ENCODE peak calls at places on chromosomes 7 and 10, in seven cellular contexts. V is hypothalamus; G is D341Med; D is brain pericyte; S is CD4-positive, alpha-beta memory T cell; L is small intestine; T is head of caudate nucleus. N is an unnamed sample.

GRCh38 chr7:18770154-18770807 is 274.7 kb downstream of the HDAC9 start:
- DNase-seq in V (no peak), G (no peak), D (no peak), S (no peak), L (no peak), T (no peak), N (no peak)

GRCh38 chr7:33854178-33854577 is 51.2 kb upstream of the BMPER start:
- DNase-seq in V (no peak), G (no peak), D (no peak), S (no peak), L (no peak), T (no peak), N (no peak)

GRCh38 chr10:1036341-1036791 is 10.7 kb upstream of the IDI2 start:
- DNase-seq in V (no peak), G (no peak), D (no peak), S (no peak), L (peak), T (peak), N (no peak)

GRCh38 chr7:101140746-101141382 is 13.4 kb upstream of the AP1S1 start:
- DNase-seq in V (no peak), G (no peak), D (no peak), S (no peak), L (no peak), T (no peak), N (no peak)

GRCh38 chr7:116438274-116438673 is 61.3 kb upstream of the CAV2 start:
- DNase-seq in V (no peak), G (no peak), D (no peak), S (no peak), L (peak), T (no peak), N (no peak)

GRCh38 chr10:34157501-34157900 is 657.6 kb downstream of the PARD3 start:
- DNase-seq in V (no peak), G (no peak), D (no peak), S (no peak), L (no peak), T (no peak), N (no peak)

GRCh38 chr10:69180525-69181204 is 631 bp downstream of the SUPV3L1 start:
- DNase-seq in V (no peak), G (peak), D (no peak), S (peak), L (no peak), T (peak), N (no peak)

GRCh38 chr7:142485617-142486226 is 227.9 kb upstream of the PRSS58 start:
- DNase-seq in V (no peak), G (no peak), D (no peak), S (peak), L (no peak), T (no peak), N (no peak)

GRCh38 chr10:25232229-25232628 is 57.4 kb downstream of the GPR158 start:
- DNase-seq in V (no peak), G (no peak), D (no peak), S (no peak), L (no peak), T (peak), N (no peak)

GRCh38 chr10:74488907-74489306 is 337.5 kb upstream of the KAT6B start:
- DNase-seq in V (no peak), G (no peak), D (no peak), S (no peak), L (no peak), T (no peak), N (no peak)

N was measured in spleen.